ENCODE peak calls at places on chromosome X, in six cellular contexts. Q is heart right ventricle, N is HepG2, D is bronchial epithelial cell, T is glutamatergic neuron, R is mucosa of descending colon. Z is an unnamed sample.

GRCh38 chrX:10722804-10723364 is 102.5 kb upstream of the MID1 start:
- DNase-seq in Q (peak), N (no peak), R (no peak), T (peak), D (peak), Z (peak)

GRCh38 chrX:45001038-45001437 is 128.1 kb downstream of the KDM6A start:
- DNase-seq in Q (no peak), D (peak), N (no peak), R (no peak), T (no peak), Z (no peak)

GRCh38 chrX:121831601-121832000 is 784.2 kb downstream of the GLUD2 start:
- DNase-seq in T (no peak), Q (no peak), R (no peak), N (no peak), D (peak), Z (no peak)

GRCh38 chrX:51802917-51803688 is 59.9 kb downstream of the GSPT2 start:
- DNase-seq in Q (peak), R (peak), D (peak), T (peak), N (peak), Z (peak)

GRCh38 chrX:1657367-1658082 is 42.7 kb downstream of the ASMT start:
- DNase-seq in N (no peak), T (peak), R (peak), Q (no peak), D (peak), Z (peak)

GRCh38 chrX:50813843-50814661 is at the start of gene SHROOM4:
- DNase-seq in R (peak), Q (peak), T (peak), N (peak), D (no peak), Z (no peak)

GRCh38 chrX:102808336-102808735 is 87.8 kb downstream of the GPRASP3 start:
- DNase-seq in N (no peak), T (no peak), D (peak), R (no peak), Q (no peak), Z (no peak)

GRCh38 chrX:155148724-155149537 is 67.3 kb upstream of the VBP1 start:
- DNase-seq in D (no peak), N (peak), R (no peak), Q (no peak), T (peak), Z (peak)

GRCh38 chrX:119008122-119008744 is 33.8 kb downstream of the LONRF3 start:
- DNase-seq in Q (peak), T (peak), D (peak), R (no peak), N (peak), Z (peak)

GRCh38 chrX:153775631-153776595 is 4.9 kb upstream of the SRPK3 start:
- DNase-seq in D (no peak), T (no peak), N (no peak), R (no peak), Q (no peak), Z (no peak)

GRCh38 chrX:150982235-150982785 is 825 bp upstream of the HMGB3 start:
- DNase-seq in N (no peak), T (no peak), R (no peak), Q (no peak), D (no peak), Z (no peak)

GRCh38 chrX:152915541-152916241 is 17.8 kb downstream of the ZNF185 start:
- DNase-seq in D (peak), N (peak), R (no peak), Q (no peak), T (peak), Z (peak)

GRCh38 chrX:154918060-154918483 is 31.9 kb downstream of the F8A1 start:
- DNase-seq in Q (peak), D (peak), R (no peak), N (peak), T (peak), Z (peak)

GRCh38 chrX:13791559-13791958 is 25.3 kb downstream of the GPM6B start:
- DNase-seq in D (no peak), T (no peak), R (no peak), N (no peak), Q (no peak), Z (no peak)

GRCh38 chrX:138519296-138519695 is 192.2 kb downstream of the FGF13 start:
- DNase-seq in D (peak), T (no peak), Q (no peak), N (no peak), R (no peak), Z (peak)

GRCh38 chrX:123830309-123830708 is 29.5 kb upstream of the XIAP start:
- DNase-seq in R (peak), D (peak), Q (no peak), T (no peak), N (peak), Z (peak)

GRCh38 chrX:54042609-54043010 is 1.7 kb downstream of the PHF8 start:
- DNase-seq in D (peak), T (peak), N (peak), R (peak), Q (peak), Z (peak)

GRCh38 chrX:2423293-2423692 is 77.5 kb downstream of the DHRSX start:
- DNase-seq in D (peak), Q (no peak), N (no peak), R (no peak), T (no peak), Z (peak)

GRCh38 chrX:53086464-53086863 is 4.3 kb downstream of the TSPYL2 start:
- DNase-seq in R (no peak), Q (peak), D (no peak), N (no peak), T (no peak), Z (peak)

GRCh38 chrX:39645059-39645895 is 452.5 kb downstream of the BCOR start:
- DNase-seq in Q (peak), D (no peak), N (no peak), R (no peak), T (no peak), Z (peak)

GRCh38 chrX:123878177-123878576 is 18.3 kb downstream of the XIAP start:
- DNase-seq in N (no peak), T (no peak), R (no peak), D (no peak), Q (no peak), Z (peak)

GRCh38 chrX:149641832-149642231 is 10.2 kb upstream of the TMEM185A start:
- DNase-seq in N (no peak), Q (no peak), D (no peak), R (no peak), T (no peak), Z (no peak)

GRCh38 chrX:11664211-11664888 is 1.4 kb downstream of the ARHGAP6 start:
- DNase-seq in T (peak), R (peak), D (no peak), Q (no peak), N (no peak), Z (no peak)

GRCh38 chrX:23292979-23293651 is 41.5 kb upstream of the PTCHD1 start:
- DNase-seq in D (peak), Q (no peak), T (no peak), N (no peak), R (no peak), Z (peak)

GRCh38 chrX:153406011-153406410 is 4.9 kb upstream of the PNMA6E start:
- DNase-seq in D (no peak), R (no peak), N (no peak), T (no peak), Q (no peak), Z (no peak)

GRCh38 chrX:26999634-27000033 is 463.5 kb downstream of the PPP4R3C start:
- DNase-seq in N (no peak), T (no peak), D (no peak), Q (no peak), R (no peak), Z (no peak)

GRCh38 chrX:54473993-54474859 is 21.8 kb downstream of the FGD1 start:
- DNase-seq in R (no peak), Q (no peak), N (no peak), T (no peak), D (peak), Z (peak)

GRCh38 chrX:132171478-132171877 is 43.7 kb upstream of the FRMD7 start:
- DNase-seq in D (no peak), Q (no peak), R (no peak), N (peak), T (no peak), Z (peak)

GRCh38 chrX:46653482-46653881 is 79.9 kb downstream of the CHST7 start:
- DNase-seq in Q (no peak), D (peak), R (no peak), T (peak), N (peak), Z (peak)

GRCh38 chrX:130497531-130497930 is 95.7 kb downstream of the RBMX2 start:
- DNase-seq in T (no peak), R (no peak), D (no peak), N (no peak), Q (no peak), Z (no peak)

GRCh38 chrX:118652717-118653116 is 74.7 kb upstream of the IL13RA1 start:
- DNase-seq in N (no peak), D (peak), T (no peak), Q (no peak), R (no peak), Z (peak)

GRCh38 chrX:40891798-40892197 is 156.5 kb upstream of the MED14 start:
- DNase-seq in Q (no peak), N (no peak), T (no peak), D (no peak), R (no peak), Z (no peak)

GRCh38 chrX:48961585-48962091 is 4.2 kb upstream of the OTUD5 start:
- DNase-seq in R (no peak), Q (no peak), T (no peak), N (peak), D (no peak), Z (no peak)

GRCh38 chrX:49053223-49054072 is 5.4 kb upstream of the CCDC120 start:
- DNase-seq in D (no peak), R (peak), Q (no peak), T (peak), N (peak), Z (no peak)

GRCh38 chrX:15908891-15909290 is 54.3 kb upstream of the AP1S2 start:
- DNase-seq in Q (no peak), T (no peak), R (no peak), N (peak), D (no peak), Z (no peak)

GRCh38 chrX:38941675-38942074 is 140.4 kb downstream of the MID1IP1 start:
- DNase-seq in Q (no peak), T (no peak), R (no peak), N (no peak), D (peak), Z (peak)

GRCh38 chrX:99305573-99305972 is 1104.5 kb downstream of the PCDH19 start:
- DNase-seq in R (no peak), Q (no peak), N (no peak), T (no peak), D (no peak), Z (no peak)

GRCh38 chrX:119899125-119899524 is 3.4 kb downstream of the AKAP14 start:
- DNase-seq in R (no peak), N (no peak), Q (no peak), D (peak), T (no peak), Z (no peak)

GRCh38 chrX:130676861-130677260 is 226.1 kb downstream of the ENOX2 start:
- DNase-seq in Q (no peak), R (no peak), D (no peak), T (no peak), N (peak), Z (no peak)

DNA sequence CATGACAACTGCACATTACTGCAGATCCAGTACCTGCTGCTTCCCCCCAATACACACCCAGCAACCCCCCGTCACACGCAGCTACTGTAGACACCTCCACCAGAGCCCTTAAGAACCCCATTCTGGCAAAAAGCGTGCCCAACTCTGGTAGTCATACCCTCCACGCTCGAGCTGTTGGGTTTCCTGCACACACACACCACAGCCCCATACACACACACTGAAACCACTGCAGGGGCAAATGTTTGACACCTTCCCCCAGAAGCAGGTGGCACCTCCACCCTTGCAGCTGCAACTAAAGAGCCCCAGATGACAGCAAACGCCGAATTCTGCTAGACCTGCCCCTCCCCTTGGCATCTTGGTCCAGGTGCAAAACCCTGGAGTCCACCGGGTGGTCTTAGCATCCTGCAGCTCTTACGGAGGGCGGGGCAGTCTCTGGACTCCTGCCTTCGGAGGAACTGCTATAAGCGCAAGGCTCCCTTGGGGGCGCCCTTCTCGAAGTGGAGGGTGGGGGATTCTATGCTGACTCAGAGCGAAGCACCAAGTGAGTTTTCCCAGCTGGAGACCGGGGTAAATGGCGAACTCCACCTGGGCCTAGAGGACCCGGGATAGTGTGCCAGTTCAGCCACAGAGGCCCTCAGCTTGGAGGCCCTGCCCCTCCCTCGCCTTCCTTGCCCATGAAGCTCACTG is 1.5 kb downstream of the FRMPD3 start:
- DNase-seq in Q (no peak), T (peak), R (no peak), D (no peak), N (no peak), Z (no peak)
- TF ChIP-seq CTCF in Q (no peak), T (peak), R (no peak), D (no peak), N (no peak), Z (no peak)

GRCh38 chrX:71285929-71286328 is 2.5 kb downstream of the NONO start:
- DNase-seq in D (no peak), N (no peak), T (no peak), Q (no peak), R (no peak), Z (no peak)

GRCh38 chrX:71282514-71283408 is 674 bp upstream of the NONO start:
- DNase-seq in D (peak), N (peak), R (no peak), T (no peak), Q (no peak), Z (no peak)

DNA sequence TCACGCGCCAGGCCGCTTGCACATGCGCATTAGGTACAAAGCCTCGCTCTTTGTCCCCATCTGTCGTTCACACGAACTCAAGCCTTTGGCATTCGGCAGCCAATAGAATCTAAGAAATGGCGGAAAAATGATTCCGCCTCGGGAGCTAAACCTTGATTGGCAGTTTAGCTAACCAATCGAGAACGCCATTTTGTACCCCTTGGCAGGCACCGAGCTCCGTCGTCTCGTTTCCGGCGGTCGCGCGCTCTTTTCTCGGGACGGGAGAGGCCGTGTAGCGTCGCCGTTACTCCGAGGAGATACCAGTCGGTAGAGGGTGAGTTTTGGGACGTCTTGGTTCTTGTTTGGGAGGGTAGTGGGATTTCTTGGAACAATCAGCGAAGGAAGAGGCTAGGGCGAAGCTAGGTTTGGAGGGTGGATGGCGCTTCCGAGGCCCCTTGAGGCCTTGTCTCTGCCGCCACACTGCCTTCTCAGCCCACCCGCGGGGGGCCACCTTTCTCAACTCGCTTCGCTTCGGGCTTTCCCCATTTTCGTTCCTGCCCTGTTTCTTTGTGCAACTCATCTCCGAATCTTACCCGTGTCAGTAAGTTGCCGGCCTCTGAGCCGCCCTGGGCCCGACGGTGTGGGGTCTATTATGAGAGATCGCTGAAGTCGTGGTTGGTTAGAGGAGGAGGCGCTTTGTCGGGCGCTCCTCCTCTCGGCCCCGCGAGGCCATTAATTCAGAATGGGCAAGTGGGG is at the start of gene NONO:
- DNase-seq in R (peak), Q (peak), D (peak), T (peak), N (peak), Z (peak)
- TF ChIP-seq CTCF in R (no peak), Q (peak), D (peak), T (no peak), N (peak), Z (no peak)

DNA sequence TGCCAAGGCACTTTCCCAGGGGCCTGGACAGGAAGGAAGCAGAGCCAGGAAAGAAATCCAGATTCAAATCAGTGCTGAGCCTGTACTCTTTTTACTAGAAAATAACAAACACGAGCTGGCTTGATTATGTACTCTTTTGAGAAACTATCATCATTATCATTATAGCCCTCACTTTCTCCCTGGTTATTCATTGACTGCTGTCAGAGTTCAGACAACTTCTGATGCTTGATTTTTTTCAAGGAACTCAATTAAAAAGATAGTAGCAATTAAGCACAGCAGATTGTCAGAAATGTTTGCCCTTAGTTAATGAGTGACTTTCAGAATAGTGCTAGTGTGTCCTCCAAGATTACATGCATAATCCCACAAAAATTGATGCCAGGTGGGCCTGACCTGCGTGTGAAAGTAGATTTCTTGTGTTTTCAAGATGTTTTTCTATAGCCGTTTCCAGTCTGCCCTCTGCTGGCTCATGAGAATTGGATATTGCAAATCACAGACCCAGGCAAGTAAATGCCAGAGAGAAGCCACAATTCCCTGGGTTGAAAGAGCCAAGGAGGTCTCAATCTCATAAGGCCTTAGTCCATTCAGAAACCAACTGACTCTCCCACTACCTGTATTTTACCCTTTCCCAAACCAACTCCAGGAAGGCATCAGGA is 14.3 kb upstream of the PNPLA4 start:
- DNase-seq in D (no peak), N (peak), R (no peak), Q (no peak), T (no peak), Z (peak)
- TF ChIP-seq CTCF in D (peak), N (peak), R (no peak), Q (peak), T (no peak), Z (peak)

DNA sequence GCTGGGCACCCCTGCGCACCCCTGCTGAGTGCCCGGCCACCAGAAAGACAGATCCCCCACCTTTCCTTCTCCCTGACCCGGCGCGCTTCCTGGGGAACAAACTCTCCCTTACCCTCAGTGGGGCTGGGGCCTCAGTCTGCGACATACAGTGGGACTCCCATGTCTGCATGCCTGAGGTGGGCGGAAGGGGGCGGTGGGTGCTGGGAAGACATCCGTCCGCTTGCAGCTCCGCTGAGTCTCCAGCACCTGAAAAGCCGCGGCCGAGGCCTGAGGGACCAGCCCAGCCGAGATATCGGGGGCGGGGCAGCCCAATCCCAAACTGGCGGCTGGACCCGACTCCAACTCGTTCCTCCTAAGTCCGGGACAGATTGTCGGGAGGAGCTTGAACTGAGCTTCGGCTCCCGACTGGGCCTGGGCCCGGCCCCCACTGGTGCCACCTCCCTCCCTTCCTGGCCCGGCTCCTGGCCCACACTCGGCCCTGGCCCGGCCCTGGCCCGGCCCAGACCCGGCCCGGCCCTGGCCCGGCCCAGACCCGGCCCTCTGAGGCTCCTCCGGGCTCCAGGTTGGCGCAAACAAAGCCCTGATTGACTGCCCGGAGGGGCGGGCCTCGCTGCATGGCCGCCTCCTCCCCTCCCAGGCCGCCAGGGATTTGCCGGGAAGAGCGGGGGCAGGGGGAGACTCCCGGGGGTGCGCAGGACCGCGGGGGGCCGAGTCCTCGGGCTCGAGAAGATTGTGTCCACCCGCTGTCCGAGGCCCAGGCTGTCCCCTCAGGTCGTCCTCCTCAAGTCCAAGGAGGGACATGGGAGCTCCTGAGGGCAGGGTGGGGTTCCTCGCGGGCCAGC is 878 bp upstream of the SLC16A2 start:
- DNase-seq in T (peak), N (no peak), Q (peak), R (peak), D (peak), Z (peak)
- TF ChIP-seq CTCF in T (no peak), N (peak), Q (no peak), R (no peak), D (no peak), Z (no peak)